ENCODE peak calls at places on chromosomes 12 and 14, in four cellular contexts. C, Y, E and H are unnamed samples.

GRCh38 chr12:104376650-104377506 is 73.3 kb downstream of the EID3 start:
- DNase-seq in C (no peak), Y (peak; percentile 38), E (no peak), H (no peak)

GRCh38 chr12:93108958-93109357 is 179.9 kb upstream of the EEA1 start:
- DNase-seq in C (no peak), Y (no peak), E (no peak), H (no peak)

GRCh38 chr12:118742426-118742825 is 238.9 kb upstream of the SRRM4 start:
- DNase-seq in Y (no peak), C (no peak), E (no peak), H (no peak)

GRCh38 chr12:132154341-132154761 is 10.1 kb downstream of the NOC4L start:
- DNase-seq in C (no peak), Y (no peak), E (no peak), H (no peak)

GRCh38 chr14:94654071-94654974 is 42.1 kb downstream of the SERPINA3 start:
- DNase-seq in C (no peak), Y (peak; percentile 97), E (no peak), H (no peak)

GRCh38 chr12:117293510-117293909 is 67.9 kb downstream of the NOS1 start:
- DNase-seq in Y (no peak), C (no peak), E (no peak), H (no peak)

GRCh38 chr14:93788557-93789365 is 476 bp upstream of the PRIMA1 start:
- DNase-seq in C (no peak), Y (no peak), E (no peak), H (peak; percentile 18)

GRCh38 chr12:124457287-124458219 is 109.9 kb downstream of the NCOR2 start:
- DNase-seq in Y (peak; percentile 91), C (peak; percentile 83), E (no peak), H (no peak)

GRCh38 chr14:53534841-53535240 is 381.7 kb upstream of the DDHD1 start:
- DNase-seq in E (no peak), C (no peak), Y (no peak), H (no peak)

GRCh38 chr12:27733052-27733656 is 22.5 kb downstream of the MRPS35 start:
- DNase-seq in E (peak; percentile 35), Y (peak; percentile 70), C (peak; percentile 40), H (no peak)
- TF ChIP-seq CTCF in E (peak; percentile 75), Y (peak; percentile 87), C (peak; percentile 56), H (peak; percentile 58)

DNA sequence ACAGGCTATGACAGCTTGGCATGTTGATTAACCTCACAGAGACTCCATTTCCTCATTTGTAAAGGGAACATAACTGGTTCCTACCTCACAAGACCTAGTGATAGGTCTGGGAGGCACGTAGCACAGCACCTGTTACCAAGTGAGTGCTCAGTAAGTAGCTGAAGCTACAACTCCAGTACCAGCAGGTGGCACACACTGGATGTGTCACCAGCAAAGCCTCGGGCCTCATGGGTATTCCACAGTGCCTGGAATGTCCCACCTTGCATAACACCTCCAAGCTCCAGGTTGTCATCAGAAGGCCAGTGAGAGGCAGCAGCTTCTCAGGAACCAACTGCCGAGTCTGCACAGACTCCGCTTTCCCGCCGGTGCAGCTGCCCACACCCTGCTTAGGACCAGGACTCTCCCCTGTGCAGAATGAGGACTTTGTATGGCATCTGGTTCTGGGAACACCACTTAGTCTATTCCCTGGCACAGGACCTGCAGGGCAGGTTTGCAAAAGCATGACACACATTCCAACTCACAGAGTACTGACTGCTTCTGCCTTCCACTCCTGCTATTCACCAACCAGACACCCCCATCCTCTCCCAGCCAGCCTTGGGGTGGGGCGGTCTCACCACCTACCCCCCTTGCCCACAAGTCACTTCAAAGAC is 4.2 kb downstream of the VDR start:
- DNase-seq in E (peak; percentile 76), C (no peak), Y (no peak), H (no peak)
- TF ChIP-seq CTCF in E (peak; percentile 61), C (no peak), Y (peak; percentile 9), H (no peak)

GRCh38 chr12:64611430-64612286 is 1.4 kb downstream of the RASSF3 start:
- DNase-seq in E (no peak), C (no peak), Y (peak; percentile 67), H (peak; percentile 33)
- TF ChIP-seq CTCF in E (peak; percentile 8), C (no peak), Y (no peak), H (no peak)

DNA sequence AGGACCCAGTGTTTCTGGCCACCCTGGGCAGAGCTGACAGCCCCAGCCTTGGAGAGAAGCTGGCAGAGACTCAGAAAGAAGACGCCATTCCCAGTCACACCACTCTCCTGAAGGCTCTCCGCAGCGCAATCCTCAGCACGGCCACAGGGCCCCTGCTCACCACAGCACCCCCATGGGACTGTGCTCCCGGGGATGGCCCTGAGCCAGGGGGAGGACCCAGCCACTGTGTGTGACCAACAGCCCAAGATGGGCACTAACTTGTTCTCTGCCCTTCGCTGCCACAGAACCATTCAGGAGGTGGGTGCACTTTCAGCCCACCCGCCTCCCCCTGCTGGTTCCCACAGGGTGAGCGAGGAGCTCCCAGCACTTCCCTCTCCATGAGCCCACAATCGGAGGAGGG is 57.1 kb downstream of the CCNK start:
- DNase-seq in E (no peak), C (no peak), Y (peak; percentile 83), H (no peak)
- TF ChIP-seq CTCF in E (no peak), C (no peak), Y (peak; percentile 39), H (no peak)

GRCh38 chr12:45543887-45544286 is 185.6 kb upstream of the ARID2 start:
- DNase-seq in E (peak; percentile 83), C (peak; percentile 78), Y (peak; percentile 62), H (peak; percentile 61)
- TF ChIP-seq CTCF in E (peak; percentile 84), C (peak; percentile 52), Y (peak; percentile 73), H (peak; percentile 65)

GRCh38 chr12:54129028-54129903 is 59.5 kb downstream of the SMUG1 start:
- DNase-seq in E (no peak), C (no peak), Y (no peak), H (no peak)
- TF ChIP-seq CTCF in E (no peak), C (no peak), Y (no peak), H (no peak)

GRCh38 chr14:73662439-73663056 is 17.8 kb downstream of the DNAL1 start:
- DNase-seq in E (peak; percentile 93), C (no peak), Y (peak; percentile 65), H (no peak)
- TF ChIP-seq CTCF in E (peak; percentile 64), C (no peak), Y (peak; percentile 55), H (no peak)

GRCh38 chr12:22042981-22043669 is 2.9 kb upstream of the CMAS start:
- DNase-seq in E (peak; percentile 85), Y (no peak), C (no peak), H (no peak)

GRCh38 chr12:22037952-22038351 is 8.1 kb upstream of the CMAS start:
- DNase-seq in Y (no peak), C (no peak), E (no peak), H (no peak)

GRCh38 chr12:22034709-22035506 is 11.1 kb upstream of the CMAS start:
- DNase-seq in C (no peak), Y (peak; percentile 59), E (no peak), H (no peak)

GRCh38 chr12:22038734-22039133 is 7.3 kb upstream of the CMAS start:
- DNase-seq in Y (no peak), E (no peak), C (no peak), H (no peak)

DNA sequence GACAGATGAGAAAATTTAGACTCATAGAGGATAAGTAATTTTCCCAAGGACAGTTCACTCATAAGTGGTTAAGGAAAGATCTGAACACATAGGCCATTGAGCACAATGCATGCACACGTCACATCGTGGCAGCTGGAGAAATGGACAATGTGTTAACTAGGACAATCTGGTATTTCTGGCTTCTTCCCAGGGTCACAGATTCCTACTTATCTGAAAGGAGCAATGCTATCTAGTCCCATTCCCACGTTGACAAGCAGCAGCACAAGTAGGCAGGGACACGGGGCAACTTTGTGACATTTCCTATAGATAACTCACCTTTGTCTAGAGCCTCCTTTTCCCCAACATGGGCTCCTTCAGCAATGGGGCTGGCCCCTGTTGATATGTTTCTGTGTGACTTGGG is 6.7 kb upstream of the CMAS start:
- DNase-seq in E (no peak), Y (no peak), C (no peak), H (no peak)
- TF ChIP-seq CTCF in E (no peak), Y (no peak), C (no peak), H (no peak)

DNA sequence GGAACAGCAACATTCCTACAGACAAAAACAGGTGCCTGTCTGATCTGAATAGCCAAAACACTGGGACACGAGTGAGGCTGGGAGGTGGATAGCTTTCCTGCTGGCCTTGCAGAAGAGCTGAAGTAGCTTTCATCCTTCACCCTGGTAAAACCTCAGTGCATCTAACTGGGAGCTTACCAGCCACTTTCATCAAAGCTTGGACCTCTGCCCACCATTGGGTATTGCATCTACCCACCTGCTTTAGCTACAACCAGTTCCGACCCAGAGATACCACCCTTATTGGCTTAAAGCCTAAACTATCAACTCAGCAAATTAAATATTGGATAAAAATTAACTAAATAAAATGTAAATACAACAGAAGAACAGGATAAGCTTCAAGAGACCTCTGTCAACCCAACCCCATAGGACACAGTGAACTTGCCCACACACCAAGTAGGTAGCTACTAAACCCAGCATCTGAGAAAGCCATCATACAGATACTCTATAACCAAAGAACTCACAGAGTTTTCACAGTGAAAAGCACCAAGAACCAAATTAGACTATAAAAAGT is 866.3 kb downstream of the FSCB start:
- DNase-seq in E (no peak), C (no peak), Y (no peak), H (no peak)
- TF ChIP-seq CTCF in E (no peak), C (no peak), Y (no peak), H (no peak)